ENCODE peak calls at places on chromosome 20, in seven cellular contexts. V is AG09309; O is fibroblast of mammary gland; A is psoas muscle; E is naive thymus-derived CD4-positive, alpha-beta T cell; D is AG04450; I is GM12864. P is an unnamed sample.

GRCh38 chr20:48617481-48617880 is 210.3 kb downstream of the PREX1 start:
- DNase-seq in V (no peak), O (no peak), A (peak; percentile 42), E (no peak), D (no peak), I (no peak), P (no peak)

GRCh38 chr20:13054011-13054410 is 45.2 kb downstream of the SPTLC3 start:
- DNase-seq in V (no peak), O (no peak), A (no peak), E (no peak), D (no peak), I (no peak), P (no peak)

GRCh38 chr20:43820742-43821330 is 93.8 kb upstream of the TOX2 start:
- DNase-seq in V (no peak), O (no peak), A (no peak), E (no peak), D (no peak), I (no peak), P (no peak)

GRCh38 chr20:62003567-62004405 is 61.9 kb downstream of the TAF4 start:
- DNase-seq in V (no peak), O (no peak), A (no peak), E (no peak), D (no peak), I (no peak), P (no peak)

GRCh38 chr20:53883098-53883762 is 187.2 kb downstream of the BCAS1 start:
- DNase-seq in V (no peak), O (peak; percentile 93), A (no peak), E (no peak), D (no peak), I (no peak), P (no peak)

GRCh38 chr20:20459726-20460125 is 91.8 kb downstream of the INSM1 start:
- DNase-seq in V (no peak), O (peak; percentile 51), A (no peak), E (no peak), D (no peak), I (no peak), P (no peak)

GRCh38 chr20:9236408-9236912 is 167.6 kb downstream of the PLCB4 start:
- DNase-seq in V (no peak), O (no peak), A (no peak), E (no peak), D (no peak), I (no peak), P (no peak)

GRCh38 chr20:32613596-32614053 is 28.5 kb upstream of the NOL4L start:
- DNase-seq in V (no peak), O (no peak), A (no peak), E (no peak), D (no peak), I (no peak), P (no peak)

GRCh38 chr20:58619847-58620431 is 31.1 kb upstream of the STX16 start:
- DNase-seq in V (no peak), O (no peak), A (peak; percentile 21), E (no peak), D (no peak), I (no peak), P (no peak)

GRCh38 chr20:38275815-38276550 is 15.4 kb upstream of the KIAA1755 start:
- DNase-seq in V (peak; percentile 38), O (peak; percentile 88), A (no peak), E (no peak), D (peak; percentile 57), I (no peak), P (no peak)

GRCh38 chr20:51121901-51122412 is 99.0 kb upstream of the KCNG1 start:
- DNase-seq in V (no peak), O (peak; percentile 47), A (no peak), E (no peak), D (no peak), I (no peak), P (no peak)

GRCh38 chr20:57617079-57617795 is 3.0 kb downstream of the ZBP1 start:
- DNase-seq in V (no peak), O (no peak), A (peak; percentile 38), E (no peak), D (no peak), I (no peak), P (no peak)

GRCh38 chr20:5364136-5364821 is 47.5 kb upstream of the PROKR2 start:
- DNase-seq in V (no peak), O (no peak), A (no peak), E (no peak), D (no peak), I (no peak), P (no peak)

GRCh38 chr20:26163890-26164289 is 467.2 kb upstream of the ZNF337 start:
- DNase-seq in V (peak; percentile 55), O (peak; percentile 58), A (no peak), E (no peak), D (peak; percentile 26), I (no peak), P (no peak)

GRCh38 chr20:36153754-36154695 is 515 bp upstream of the EPB41L1 start:
- DNase-seq in V (no peak), O (peak; percentile 39), A (peak; percentile 86), E (peak; percentile 32), D (no peak), I (no peak), P (peak; percentile 95)

GRCh38 chr20:11755071-11755881 is 162.4 kb upstream of the BTBD3 start:
- DNase-seq in V (peak; percentile 21), O (peak; percentile 8), A (no peak), E (no peak), D (no peak), I (no peak), P (no peak)

GRCh38 chr20:43755390-43755789 is 28.6 kb upstream of the GTSF1L start:
- DNase-seq in V (peak; percentile 50), O (peak; percentile 82), A (no peak), E (no peak), D (no peak), I (no peak), P (no peak)

GRCh38 chr20:63486300-63486855 is 12.5 kb downstream of the EEF1A2 start:
- DNase-seq in V (no peak), O (no peak), A (no peak), E (no peak), D (no peak), I (no peak), P (no peak)

GRCh38 chr20:63487781-63488241 is 11.1 kb downstream of the EEF1A2 start:
- DNase-seq in V (no peak), O (no peak), A (peak; percentile 49), E (no peak), D (no peak), I (no peak), P (no peak)

GRCh38 chr20:63487116-63487764 is 11.6 kb downstream of the EEF1A2 start:
- DNase-seq in V (no peak), O (no peak), A (peak; percentile 47), E (no peak), D (no peak), I (no peak), P (no peak)

GRCh38 chr20:63490416-63490815 is 8.5 kb downstream of the EEF1A2 start:
- DNase-seq in V (no peak), O (no peak), A (peak; percentile 63), E (no peak), D (no peak), I (no peak), P (no peak)

GRCh38 chr20:63488331-63489251 is 10.3 kb downstream of the EEF1A2 start:
- DNase-seq in V (no peak), O (no peak), A (peak; percentile 53), E (no peak), D (no peak), I (no peak), P (no peak)
- H3K4me3 ChIP-seq in V (no peak overlapping the region), O (no peak overlapping the region), A (no peak overlapping the region), E (no peak overlapping the region), D (no peak overlapping the region), I (no peak overlapping the region), P (no peak overlapping the region)

GRCh38 chr20:544153-544725 is 649 bp upstream of the CSNK2A1 start:
- DNase-seq in V (no peak), O (no peak), A (no peak), E (no peak), D (no peak), I (no peak), P (no peak)

GRCh38 chr20:546353-546752 is 2.8 kb upstream of the CSNK2A1 start:
- DNase-seq in V (no peak), O (no peak), A (no peak), E (no peak), D (no peak), I (no peak), P (no peak)

GRCh38 chr20:549720-550496 is 6.3 kb upstream of the CSNK2A1 start:
- DNase-seq in V (no peak), O (no peak), A (no peak), E (no peak), D (no peak), I (no peak), P (no peak)

GRCh38 chr20:550611-551010 is 7.0 kb upstream of the CSNK2A1 start:
- DNase-seq in V (no peak), O (no peak), A (no peak), E (no peak), D (no peak), I (no peak), P (no peak)

GRCh38 chr20:547394-547793 is 3.8 kb upstream of the CSNK2A1 start:
- DNase-seq in V (no peak), O (no peak), A (no peak), E (no peak), D (no peak), I (no peak), P (no peak)
- H3K4me3 ChIP-seq in V (no peak overlapping the region), O (no peak overlapping the region), A (no peak overlapping the region), E (no peak overlapping the region), D (no peak overlapping the region), I (no peak overlapping the region), P (no peak overlapping the region)

DNA sequence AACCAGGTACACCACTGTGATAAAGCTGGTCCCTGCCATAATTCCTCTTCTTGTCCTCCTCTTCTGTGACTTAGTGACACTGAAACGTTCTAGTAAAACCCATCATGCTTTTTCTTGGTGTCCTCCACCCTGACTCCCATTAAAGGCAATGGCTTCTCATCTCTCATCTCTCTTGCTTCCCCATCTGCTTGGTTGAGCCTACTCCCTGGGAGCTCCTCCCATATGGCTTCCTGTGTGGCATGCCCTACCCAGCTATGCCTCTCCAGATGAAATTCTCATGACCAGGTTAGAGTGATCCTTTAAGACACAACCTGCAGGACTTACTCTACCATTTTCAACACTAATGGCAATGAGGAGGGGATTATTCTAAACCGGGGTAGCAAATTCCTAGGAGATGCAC is 6.3 kb downstream of the SIRPG start:
- DNase-seq in V (no peak), O (no peak), A (no peak), E (no peak), D (no peak), I (no peak), P (peak; percentile 3)
- H3K4me3 ChIP-seq in V (no peak overlapping the region), O (no peak overlapping the region), A (no peak overlapping the region), E (peak overlapping the region; percentile 8), D (no peak overlapping the region), I (no peak overlapping the region), P (no peak overlapping the region)

GRCh38 chr20:18904624-18905023 is 91.0 kb downstream of the SCP2D1 start:
- DNase-seq in V (no peak), O (no peak), A (no peak), E (no peak), D (no peak), I (no peak), P (no peak)
- H3K4me3 ChIP-seq in V (no peak overlapping the region), O (no peak overlapping the region), A (no peak overlapping the region), E (no peak overlapping the region), D (no peak overlapping the region), I (no peak overlapping the region), P (no peak overlapping the region)

P was measured in lower leg skin.